ENCODE peak calls at places on chromosomes 11 and 22, in six cellular contexts. H, C, O, U, D and Y are unnamed samples.
A peak's percentile ranks its signal among the peaks of the same experiment; 100 is the strongest.

GRCh38 chr11:8070417-8071101 is 10.5 kb upstream of the TUB start:
- DNase-seq in H (no peak), C (peak; percentile 61), O (no peak), U (peak; percentile 46), D (no peak), Y (no peak)

GRCh38 chr11:57566035-57566504 is 1.4 kb downstream of the UBE2L6 start:
- DNase-seq in H (no peak), C (peak; percentile 63), O (no peak), U (peak; percentile 80), D (no peak), Y (no peak)

GRCh38 chr11:74671520-74672196 is 59.6 kb downstream of the CHRDL2 start:
- DNase-seq in H (no peak), C (peak; percentile 86), O (no peak), U (no peak), D (no peak), Y (no peak)

GRCh38 chr11:61683961-61684869 is 4.0 kb downstream of the DAGLA start:
- DNase-seq in H (no peak), C (peak; percentile 43), O (no peak), U (no peak), D (no peak), Y (peak; percentile 21)

GRCh38 chr11:108929241-108929640 is 264.4 kb downstream of the DDX10 start:
- DNase-seq in H (no peak), C (peak; percentile 99), O (peak; percentile 72), U (peak; percentile 96), D (no peak), Y (no peak)

GRCh38 chr22:32341122-32341740 is 16.4 kb upstream of the RFPL3 start:
- DNase-seq in H (peak; percentile 63), C (no peak), O (no peak), U (no peak), D (no peak), Y (no peak)

GRCh38 chr11:10051868-10052586 is 242.0 kb downstream of the SBF2 start:
- DNase-seq in H (no peak), C (peak; percentile 75), O (peak; percentile 25), U (no peak), D (no peak), Y (no peak)

GRCh38 chr22:19868773-19869471 is 14.2 kb upstream of the GNB1L start:
- DNase-seq in H (no peak), C (no peak), O (no peak), U (no peak), D (no peak), Y (peak; percentile 29)

GRCh38 chr22:37549704-37550059 is 10.6 kb upstream of the CDC42EP1 start:
- DNase-seq in H (no peak), C (peak; percentile 50), O (no peak), U (peak; percentile 60), D (no peak), Y (no peak)

GRCh38 chr11:37504925-37505324 is 906.9 kb upstream of the RAG2 start:
- DNase-seq in H (no peak), C (peak; percentile 95), O (peak; percentile 16), U (peak; percentile 73), D (no peak), Y (no peak)

GRCh38 chr11:120546312-120547205 is 35.0 kb downstream of the GRIK4 start:
- DNase-seq in H (no peak), C (peak; percentile 98), O (peak; percentile 49), U (peak; percentile 96), D (no peak), Y (peak; percentile 64)
- H2AFZ ChIP-seq in H (no peak overlapping the region), C (peak overlapping the region; percentile 82), O (no peak overlapping the region), U (no peak overlapping the region), D (no peak overlapping the region), Y (no peak overlapping the region)

GRCh38 chr11:3830741-3831140 is 10.0 kb downstream of the RHOG start:
- DNase-seq in H (no peak), C (no peak), O (no peak), U (no peak), D (no peak), Y (no peak)
- H3K27ac ChIP-seq in H (no peak overlapping the region), C (no peak overlapping the region), O (no peak overlapping the region), U (no peak overlapping the region), D (no peak overlapping the region), Y (no peak overlapping the region)

DNA sequence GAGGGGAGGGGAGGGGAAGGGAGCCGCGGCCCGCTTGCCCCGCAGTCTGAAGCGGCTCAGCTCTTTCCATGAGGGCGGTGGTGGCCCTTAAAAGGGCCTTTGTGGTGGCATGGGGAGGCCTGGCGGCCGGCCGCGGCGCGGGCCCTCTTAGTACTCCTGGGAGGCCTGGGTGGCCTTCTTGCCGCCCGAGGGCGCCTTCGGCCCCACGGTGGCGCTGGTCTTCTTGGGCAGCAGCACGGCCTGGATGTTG is 6.9 kb downstream of the DPAGT1 start:
- DNase-seq in H (peak; percentile 70), C (peak; percentile 86), O (peak; percentile 86), U (peak; percentile 91), D (no peak), Y (no peak)
- H2BK120ac ChIP-seq in H (no peak overlapping the region), C (no peak overlapping the region), O (peak overlapping the region; percentile 53), U (no peak overlapping the region), D (no peak overlapping the region), Y (no peak overlapping the region)

DNA sequence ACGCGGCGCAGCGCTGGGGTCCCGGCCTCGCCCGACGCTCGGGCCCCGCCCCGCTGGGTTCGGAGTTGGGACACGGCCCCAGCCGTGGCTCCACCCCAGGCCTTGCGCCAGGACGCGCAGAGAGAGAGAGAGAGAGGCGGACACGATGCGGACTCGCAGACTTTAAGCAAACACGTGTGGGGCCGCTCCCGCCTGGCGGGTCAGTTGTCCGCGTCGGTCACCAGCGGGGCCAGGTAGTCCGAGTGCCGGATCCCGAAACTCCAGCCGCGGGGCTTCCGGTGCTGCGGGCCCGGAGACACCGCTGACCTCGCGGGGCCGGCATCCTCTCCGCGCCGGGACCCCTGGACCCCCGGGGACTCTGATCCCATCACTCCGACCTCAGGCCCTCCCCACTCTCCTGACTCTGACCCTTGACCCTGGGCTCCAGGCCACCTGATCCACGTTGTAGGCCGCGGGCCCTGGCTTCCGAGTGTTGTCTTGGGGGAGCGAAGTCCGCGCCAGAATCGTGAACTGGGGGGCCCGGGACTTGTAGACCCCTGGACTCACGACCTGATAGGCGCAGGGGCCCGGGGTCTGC is 556 bp upstream of the TYMP start:
- DNase-seq in H (no peak), C (peak; percentile 44), O (peak; percentile 86), U (peak; percentile 89), D (no peak), Y (peak; percentile 41)
- H2AFZ ChIP-seq in H (no peak overlapping the region), C (peak overlapping the region; percentile 89), O (peak overlapping the region; percentile 67), U (peak overlapping the region; percentile 64), D (no peak overlapping the region), Y (no peak overlapping the region)

DNA sequence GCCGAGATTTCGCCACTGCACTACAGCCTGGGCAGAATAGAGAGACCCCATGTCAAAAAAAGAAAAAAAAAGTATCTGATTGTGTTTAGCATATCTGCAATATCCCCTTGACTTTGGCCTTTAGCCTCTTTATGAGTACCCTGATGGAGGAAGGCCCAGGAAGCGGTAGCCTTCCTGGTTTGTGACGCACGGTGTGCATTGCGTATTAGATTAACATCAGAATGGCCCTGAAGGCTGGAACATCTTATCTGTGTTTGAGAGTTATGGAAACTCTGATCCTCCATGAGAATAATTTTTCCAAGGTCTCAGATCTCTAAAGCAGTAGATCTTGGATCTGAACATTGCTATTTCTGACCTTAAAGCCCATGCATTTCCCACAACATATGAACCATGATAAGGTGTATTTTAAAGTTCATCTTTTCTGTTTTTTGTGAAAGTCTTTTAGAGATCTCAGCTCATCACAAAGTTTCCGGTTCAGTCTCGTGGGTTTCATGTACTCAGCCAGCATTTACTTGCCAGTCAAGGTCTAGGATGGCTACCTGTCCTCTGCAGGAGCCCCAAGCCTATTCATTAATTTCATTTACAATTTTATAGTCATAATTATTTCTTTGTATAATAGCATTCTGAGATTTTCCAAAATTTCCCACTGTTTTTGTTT is 663 bp upstream of the FDX1 start:
- DNase-seq in H (no peak), C (no peak), O (peak; percentile 96), U (peak; percentile 3), D (no peak), Y (no peak)
- H3K27ac ChIP-seq in H (no peak overlapping the region), C (no peak overlapping the region), O (peak overlapping the region; percentile 92), U (peak overlapping the region; percentile 79), D (no peak overlapping the region), Y (no peak overlapping the region)

DNA sequence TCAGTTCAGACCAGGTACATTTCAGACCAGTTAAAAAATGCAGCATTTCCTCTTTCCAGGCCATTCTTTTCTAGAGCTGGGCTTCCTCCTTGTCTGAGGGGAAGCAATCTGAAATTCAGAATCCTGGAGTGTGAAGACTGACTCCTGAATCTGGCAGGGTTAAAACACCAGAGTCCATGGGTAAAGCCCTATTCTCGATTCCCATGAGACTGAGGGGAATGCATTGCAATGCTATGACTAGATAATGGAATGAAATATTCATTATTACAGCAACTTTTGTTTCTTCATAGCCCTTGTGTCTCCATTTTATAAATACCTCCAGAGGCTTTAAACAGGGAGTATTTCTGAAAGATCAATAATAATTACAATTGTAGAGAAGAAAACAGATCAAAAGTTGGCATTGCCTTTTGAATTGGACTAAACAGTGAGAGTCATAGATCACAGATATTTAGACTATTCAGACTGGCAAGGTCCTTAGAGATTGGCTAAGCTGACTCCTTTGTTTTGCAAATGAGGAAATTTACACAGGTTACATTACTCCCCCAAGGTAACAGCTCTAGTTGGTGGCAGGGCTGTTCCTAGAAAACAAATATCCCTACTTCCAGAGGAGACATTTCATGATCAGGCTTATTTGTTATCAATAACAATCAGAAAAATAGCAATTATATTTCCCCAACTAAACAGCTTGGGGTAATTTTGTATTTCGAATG is 632.6 kb upstream of the KIRREL3 start:
- DNase-seq in H (no peak), C (no peak), O (no peak), U (no peak), D (no peak), Y (no peak)
- H2BK120ac ChIP-seq in H (no peak overlapping the region), C (no peak overlapping the region), O (no peak overlapping the region), U (no peak overlapping the region), D (no peak overlapping the region), Y (no peak overlapping the region)

DNA sequence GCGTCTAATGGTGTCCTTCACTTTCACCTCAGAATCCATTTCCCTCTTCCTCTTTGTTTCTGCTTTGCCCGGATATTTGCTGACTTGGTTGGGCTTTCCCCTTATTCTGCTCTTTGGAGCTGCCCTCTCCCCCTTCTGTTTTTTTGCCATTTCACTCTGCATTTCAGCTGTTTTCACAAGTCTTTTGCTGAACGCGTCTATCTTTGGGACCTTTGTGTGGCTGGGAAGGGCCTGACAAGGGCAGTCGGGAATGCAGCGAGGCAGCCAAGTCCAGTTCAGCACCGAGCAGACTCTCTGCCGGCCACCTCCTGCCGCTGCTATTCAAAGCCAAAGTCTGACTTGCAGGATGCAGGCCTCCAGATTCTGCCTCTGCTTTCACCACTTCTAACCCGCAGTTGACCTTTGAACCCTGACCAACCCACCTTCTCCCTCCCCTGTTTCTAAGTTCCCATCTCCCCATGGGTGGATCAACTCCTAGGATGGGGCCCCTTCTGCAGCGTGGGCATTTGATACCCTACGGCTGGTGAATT is 38.2 kb downstream of the FEZ1 start:
- DNase-seq in H (no peak), C (peak; percentile 81), O (no peak), U (no peak), D (no peak), Y (no peak)
- H2AFZ ChIP-seq in H (peak overlapping the region; percentile 79), C (peak overlapping the region; percentile 83), O (no peak overlapping the region), U (no peak overlapping the region), D (no peak overlapping the region), Y (no peak overlapping the region)

DNA sequence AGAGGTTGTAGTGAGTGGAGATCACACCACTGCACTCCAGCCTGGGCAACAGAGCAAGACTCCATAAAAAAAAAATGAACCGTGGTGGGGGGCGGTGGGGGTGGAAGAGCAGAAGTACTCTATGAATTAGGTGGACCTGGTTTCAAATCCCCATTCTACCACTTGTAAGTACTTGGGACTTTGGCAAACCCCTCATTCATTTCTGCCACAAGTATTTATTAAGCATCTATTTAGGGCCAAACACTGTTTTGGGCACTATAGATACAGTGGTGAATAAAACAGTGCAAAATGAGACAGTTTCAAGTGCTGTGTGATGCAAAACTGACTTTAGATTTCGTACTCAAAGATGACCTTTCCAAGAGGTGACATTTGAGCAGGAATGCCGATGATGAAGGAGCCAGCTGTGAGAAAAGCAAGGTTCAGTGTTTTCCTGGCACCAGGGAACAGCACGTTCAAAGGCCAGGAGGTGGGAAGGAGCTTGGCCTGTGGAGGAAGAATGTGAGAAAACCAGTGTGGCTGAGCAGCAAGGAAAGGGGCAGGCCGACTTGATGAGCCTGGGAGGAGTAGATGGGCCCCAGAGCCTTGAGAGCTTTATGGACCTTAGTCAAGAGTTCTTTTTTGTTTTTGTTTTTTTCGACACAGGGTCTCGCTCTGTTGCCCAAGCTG is 1.4 kb upstream of the TMEM134 start:
- DNase-seq in H (no peak), C (no peak), O (peak; percentile 30), U (no peak), D (no peak), Y (no peak)
- H3K27ac ChIP-seq in H (no peak overlapping the region), C (no peak overlapping the region), O (no peak overlapping the region), U (no peak overlapping the region), D (no peak overlapping the region), Y (no peak overlapping the region)